ENCODE peak calls at places on chromosome 1, in four cellular contexts. One of them, this sample, is unnamed.

GRCh38 chr1:67298762-67299161 is 8.9 kb upstream of the IL12RB2 start:
- DNase-seq in H9: no peak
- DNase-seq in AG09319: no peak
- DNase-seq in lung: no peak
- DNase-seq in this sample: no peak

GRCh38 chr1:73593379-73593778 is 604.6 kb downstream of the LRRIQ3 start:
- DNase-seq in H9: no peak
- DNase-seq in AG09319: no peak
- DNase-seq in lung: peak
- DNase-seq in this sample: peak

GRCh38 chr1:79737193-79737592 is 730.7 kb upstream of the ADGRL4 start:
- DNase-seq in H9: no peak
- DNase-seq in AG09319: no peak
- DNase-seq in lung: no peak
- DNase-seq in this sample: no peak

GRCh38 chr1:156463874-156464273 is 36.7 kb downstream of the MEF2D start:
- DNase-seq in H9: no peak
- DNase-seq in AG09319: no peak
- DNase-seq in lung: no peak
- DNase-seq in this sample: no peak

GRCh38 chr1:64502924-64503323 is 33.0 kb downstream of the CACHD1 start:
- DNase-seq in H9: no peak
- DNase-seq in AG09319: no peak
- DNase-seq in lung: no peak
- DNase-seq in this sample: no peak

GRCh38 chr1:55217226-55217996 is 2.2 kb upstream of the USP24 start:
- DNase-seq in H9: no peak
- DNase-seq in AG09319: no peak
- DNase-seq in lung: no peak
- DNase-seq in this sample: no peak

GRCh38 chr1:53073899-53074311 is 11.9 kb downstream of the PODN start:
- DNase-seq in H9: peak
- DNase-seq in AG09319: no peak
- DNase-seq in lung: no peak
- DNase-seq in this sample: no peak

GRCh38 chr1:229272164-229273158 is 1.6 kb downstream of the RAB4A start:
- DNase-seq in H9: no peak
- DNase-seq in AG09319: no peak
- DNase-seq in lung: no peak
- DNase-seq in this sample: no peak

GRCh38 chr1:108199781-108200626 is at the start of gene SLC25A24:
- DNase-seq in H9: peak
- DNase-seq in AG09319: peak
- DNase-seq in lung: peak
- DNase-seq in this sample: no peak

GRCh38 chr1:46862348-46862747 is 63.5 kb downstream of the CYP4B1 start:
- DNase-seq in H9: no peak
- DNase-seq in AG09319: no peak
- DNase-seq in lung: no peak
- DNase-seq in this sample: no peak

GRCh38 chr1:27143408-27143807 is 11.5 kb downstream of the SLC9A1 start:
- DNase-seq in H9: no peak
- DNase-seq in AG09319: no peak
- DNase-seq in lung: no peak
- DNase-seq in this sample: no peak

GRCh38 chr1:90716552-90717355 is at the start of gene BARHL2:
- DNase-seq in H9: peak
- DNase-seq in AG09319: no peak
- DNase-seq in lung: no peak
- DNase-seq in this sample: no peak

GRCh38 chr1:63845346-63845745 is 71.5 kb downstream of the ROR1 start:
- DNase-seq in H9: no peak
- DNase-seq in AG09319: no peak
- DNase-seq in lung: no peak
- DNase-seq in this sample: no peak

GRCh38 chr1:47769279-47769678 is 227.9 kb downstream of the TRABD2B start:
- DNase-seq in H9: no peak
- DNase-seq in AG09319: no peak
- DNase-seq in lung: no peak
- DNase-seq in this sample: no peak

GRCh38 chr1:13949571-13949970 is 249.6 kb downstream of the PRDM2 start:
- DNase-seq in H9: no peak
- DNase-seq in AG09319: no peak
- DNase-seq in lung: no peak
- DNase-seq in this sample: no peak

GRCh38 chr1:13543927-13544556 is 30.2 kb upstream of the LRRC38 start:
- DNase-seq in H9: no peak
- DNase-seq in AG09319: no peak
- DNase-seq in lung: peak
- DNase-seq in this sample: no peak

GRCh38 chr1:53112271-53112774 is 30.1 kb downstream of the SLC1A7 start:
- DNase-seq in H9: no peak
- DNase-seq in AG09319: no peak
- DNase-seq in lung: no peak
- DNase-seq in this sample: no peak

GRCh38 chr1:99969260-99969728 is 502 bp upstream of the SLC35A3 start:
- DNase-seq in H9: no peak
- DNase-seq in AG09319: no peak
- DNase-seq in lung: no peak
- DNase-seq in this sample: no peak

GRCh38 chr1:113467991-113468390 is 77.7 kb downstream of the MAGI3 start:
- DNase-seq in H9: no peak
- DNase-seq in AG09319: no peak
- DNase-seq in lung: no peak
- DNase-seq in this sample: no peak

GRCh38 chr1:228378453-228379164 is 28.0 kb downstream of the TRIM11 start:
- DNase-seq in H9: peak
- DNase-seq in AG09319: peak
- DNase-seq in lung: peak
- DNase-seq in this sample: peak

GRCh38 chr1:173478099-173478555 is 992 bp downstream of the PRDX6 start:
- DNase-seq in H9: no peak
- DNase-seq in AG09319: peak
- DNase-seq in lung: peak
- DNase-seq in this sample: no peak

GRCh38 chr1:200302192-200302892 is 107.5 kb downstream of the ZNF281 start:
- DNase-seq in H9: peak
- DNase-seq in AG09319: no peak
- DNase-seq in lung: peak
- DNase-seq in this sample: no peak

GRCh38 chr1:50343323-50343722 is 79.9 kb downstream of the DMRTA2 start:
- DNase-seq in H9: no peak
- DNase-seq in AG09319: no peak
- DNase-seq in lung: no peak
- DNase-seq in this sample: no peak

GRCh38 chr1:151635479-151636072 is 23.7 kb downstream of the SNX27 start:
- DNase-seq in H9: no peak
- DNase-seq in AG09319: no peak
- DNase-seq in lung: no peak
- DNase-seq in this sample: no peak

GRCh38 chr1:166857995-166858394 is 18.1 kb downstream of the TADA1 start:
- DNase-seq in H9: no peak
- DNase-seq in AG09319: no peak
- DNase-seq in lung: no peak
- DNase-seq in this sample: no peak

GRCh38 chr1:230080834-230081233 is 13.8 kb downstream of the GALNT2 start:
- DNase-seq in H9: no peak
- DNase-seq in AG09319: no peak
- DNase-seq in lung: no peak
- DNase-seq in this sample: no peak

GRCh38 chr1:82386365-82387069 is 585.8 kb downstream of the ADGRL2 start:
- DNase-seq in H9: no peak
- DNase-seq in AG09319: no peak
- DNase-seq in lung: no peak
- DNase-seq in this sample: no peak

GRCh38 chr1:22709227-22709626 is 1.4 kb upstream of the EPHB2 start:
- DNase-seq in H9: peak
- DNase-seq in AG09319: no peak
- DNase-seq in lung: no peak
- DNase-seq in this sample: no peak

GRCh38 chr1:5408401-5408800 is 583.8 kb downstream of the NPHP4 start:
- DNase-seq in H9: no peak
- DNase-seq in AG09319: no peak
- DNase-seq in lung: no peak
- DNase-seq in this sample: no peak

GRCh38 chr1:115980998-115981993 is 5.0 kb downstream of the SLC22A15 start:
- DNase-seq in H9: peak
- DNase-seq in AG09319: peak
- DNase-seq in lung: no peak
- DNase-seq in this sample: peak

GRCh38 chr1:156138366-156138969 is 14.9 kb upstream of the SEMA4A start:
- DNase-seq in H9: no peak
- DNase-seq in AG09319: no peak
- DNase-seq in lung: no peak
- DNase-seq in this sample: no peak

GRCh38 chr1:181350146-181350545 is 133.2 kb upstream of the CACNA1E start:
- DNase-seq in H9: no peak
- DNase-seq in AG09319: no peak
- DNase-seq in lung: no peak
- DNase-seq in this sample: no peak

GRCh38 chr1:5955479-5955977 is 36.7 kb downstream of the NPHP4 start:
- DNase-seq in H9: no peak
- DNase-seq in AG09319: no peak
- DNase-seq in lung: no peak
- DNase-seq in this sample: no peak

GRCh38 chr1:198680174-198680871 is 41.5 kb downstream of the PTPRC start:
- DNase-seq in H9: no peak
- DNase-seq in AG09319: no peak
- DNase-seq in lung: no peak
- DNase-seq in this sample: no peak

GRCh38 chr1:108182854-108183253 is 17.3 kb downstream of the SLC25A24 start:
- DNase-seq in H9: no peak
- DNase-seq in AG09319: no peak
- DNase-seq in lung: no peak
- DNase-seq in this sample: no peak

GRCh38 chr1:189816558-189816957 is 661.1 kb downstream of the BRINP3 start:
- DNase-seq in H9: no peak
- DNase-seq in AG09319: no peak
- DNase-seq in lung: no peak
- DNase-seq in this sample: no peak

GRCh38 chr1:115674011-115674410 is 32.2 kb downstream of the VANGL1 start:
- DNase-seq in H9: no peak
- DNase-seq in AG09319: no peak
- DNase-seq in lung: no peak
- DNase-seq in this sample: no peak

GRCh38 chr1:32181563-32181962 is 2.1 kb downstream of the TXLNA start:
- DNase-seq in H9: no peak
- DNase-seq in AG09319: no peak
- DNase-seq in lung: no peak
- DNase-seq in this sample: no peak

GRCh38 chr1:226964068-226964425 is 24.0 kb downstream of the COQ8A start:
- DNase-seq in H9: no peak
- DNase-seq in AG09319: no peak
- DNase-seq in lung: no peak
- DNase-seq in this sample: no peak

GRCh38 chr1:48920741-48921330 is 144.1 kb upstream of the BEND5 start:
- DNase-seq in H9: no peak
- DNase-seq in AG09319: no peak
- DNase-seq in lung: no peak
- DNase-seq in this sample: no peak
- TF ChIP-seq CTCF in H9: no peak
- TF ChIP-seq CTCF in AG09319: no peak
- TF ChIP-seq CTCF in lung: no peak
- TF ChIP-seq CTCF in this sample: no peak

DNA sequence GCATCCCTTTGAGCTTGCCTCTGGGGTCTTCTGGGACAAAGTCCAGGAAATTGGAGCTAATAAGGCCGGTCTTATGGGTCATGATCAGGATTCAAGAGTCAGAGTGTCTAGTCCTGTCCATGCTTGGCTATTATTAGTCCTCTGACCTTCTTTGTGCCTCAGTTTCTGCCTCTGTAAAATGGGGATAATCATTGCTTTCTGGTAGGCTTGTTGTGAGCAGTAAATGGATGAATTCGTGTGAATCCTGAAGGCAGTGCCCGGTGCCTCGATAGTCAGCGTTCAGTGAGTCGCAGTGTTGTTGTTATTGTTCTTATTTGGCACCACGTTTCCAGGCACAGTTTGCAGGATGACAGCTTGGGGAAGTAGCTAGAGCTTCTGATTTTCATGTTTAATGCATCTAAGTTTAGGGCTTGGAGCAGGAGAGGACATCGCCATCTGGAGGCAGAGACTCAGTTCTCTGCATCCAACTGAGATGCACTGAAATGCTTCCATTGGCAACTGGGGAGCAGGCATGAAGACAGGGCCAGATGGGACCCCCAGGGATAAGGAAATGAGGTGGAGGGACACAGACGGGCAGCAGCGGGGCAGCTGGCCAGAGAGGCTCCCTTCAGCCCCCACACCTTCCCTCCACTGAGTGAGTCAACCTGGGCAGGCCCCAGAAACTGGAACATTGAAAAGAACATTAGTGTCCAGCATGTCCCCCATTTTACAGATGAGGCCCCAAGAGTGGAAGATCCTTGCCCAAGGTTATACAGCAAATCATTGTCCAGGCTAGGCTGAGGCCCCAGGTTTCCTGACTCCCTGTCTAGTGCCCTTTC is 160.3 kb downstream of the PTPRU start:
- DNase-seq in H9: no peak
- DNase-seq in AG09319: no peak
- DNase-seq in lung: no peak
- DNase-seq in this sample: no peak
- TF ChIP-seq CTCF in H9: peak
- TF ChIP-seq CTCF in AG09319: peak
- TF ChIP-seq CTCF in lung: no peak
- TF ChIP-seq CTCF in this sample: peak

DNA sequence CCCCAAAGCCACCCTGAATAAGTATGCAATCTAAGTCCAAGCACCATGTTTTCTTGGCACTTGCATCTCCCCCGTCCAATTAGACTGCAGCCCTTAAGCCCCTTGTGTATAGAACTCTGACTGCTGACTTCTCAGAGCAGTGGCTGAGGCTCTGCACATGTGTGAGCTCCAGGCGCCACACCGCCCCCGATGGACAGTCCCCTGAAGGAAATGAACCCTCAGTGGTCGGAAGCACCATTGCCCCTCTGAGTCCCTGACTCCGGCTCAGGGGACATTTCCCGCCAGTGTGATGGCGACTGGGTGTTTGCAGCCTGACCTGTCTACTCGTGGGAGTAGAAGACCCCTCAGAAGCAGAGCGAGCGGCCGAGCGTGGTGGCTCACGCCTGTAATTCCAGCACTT is 37.2 kb upstream of the SCCPDH start:
- DNase-seq in H9: peak
- DNase-seq in AG09319: no peak
- DNase-seq in lung: no peak
- DNase-seq in this sample: no peak
- TF ChIP-seq CTCF in H9: peak
- TF ChIP-seq CTCF in AG09319: no peak
- TF ChIP-seq CTCF in lung: no peak
- TF ChIP-seq CTCF in this sample: no peak

GRCh38 chr1:158048371-158049067 is 55.1 kb downstream of the KIRREL1 start:
- DNase-seq in H9: no peak
- DNase-seq in AG09319: no peak
- DNase-seq in lung: no peak
- DNase-seq in this sample: no peak
- TF ChIP-seq CTCF in H9: no peak
- TF ChIP-seq CTCF in AG09319: no peak
- TF ChIP-seq CTCF in lung: no peak
- TF ChIP-seq CTCF in this sample: no peak